ENCODE peak calls at places on chromosome 12, in six cellular contexts. One of them, this sample, is unnamed.

GRCh38 chr12:87439990-87440827 is 589.0 kb downstream of the C12orf50 start:
- DNase-seq in uterus: no peak
- DNase-seq in sigmoid colon: no peak
- DNase-seq in ovary: no peak
- DNase-seq in tibial nerve: no peak
- DNase-seq in breast epithelium: peak
- DNase-seq in this sample: no peak

GRCh38 chr12:103742349-103742784 is 98.7 kb downstream of the NT5DC3 start:
- DNase-seq in uterus: no peak
- DNase-seq in breast epithelium: peak
- DNase-seq in tibial nerve: no peak
- DNase-seq in ovary: no peak
- DNase-seq in sigmoid colon: no peak
- DNase-seq in this sample: no peak

GRCh38 chr12:92784795-92785562 is 82.2 kb downstream of the PLEKHG7 start:
- DNase-seq in sigmoid colon: no peak
- DNase-seq in breast epithelium: no peak
- DNase-seq in uterus: no peak
- DNase-seq in ovary: no peak
- DNase-seq in tibial nerve: no peak
- DNase-seq in this sample: no peak

GRCh38 chr12:106089935-106090334 is 48.8 kb downstream of the NUAK1 start:
- DNase-seq in ovary: no peak
- DNase-seq in tibial nerve: no peak
- DNase-seq in sigmoid colon: no peak
- DNase-seq in breast epithelium: no peak
- DNase-seq in uterus: no peak
- DNase-seq in this sample: no peak

GRCh38 chr12:34287986-34288962 is 266.0 kb downstream of the ALG10 start:
- DNase-seq in ovary: no peak
- DNase-seq in breast epithelium: no peak
- DNase-seq in uterus: no peak
- DNase-seq in tibial nerve: no peak
- DNase-seq in sigmoid colon: peak
- DNase-seq in this sample: no peak

GRCh38 chr12:89316705-89317139 is 35.6 kb downstream of the DUSP6 start:
- DNase-seq in uterus: no peak
- DNase-seq in ovary: no peak
- DNase-seq in sigmoid colon: no peak
- DNase-seq in breast epithelium: no peak
- DNase-seq in tibial nerve: no peak
- DNase-seq in this sample: no peak

GRCh38 chr12:74608376-74608775 is 70.7 kb downstream of the ATXN7L3B start:
- DNase-seq in sigmoid colon: no peak
- DNase-seq in uterus: no peak
- DNase-seq in breast epithelium: no peak
- DNase-seq in tibial nerve: no peak
- DNase-seq in ovary: no peak
- DNase-seq in this sample: no peak

GRCh38 chr12:55925870-55926737 is 1.6 kb downstream of the PYM1 start:
- DNase-seq in ovary: no peak
- DNase-seq in tibial nerve: no peak
- DNase-seq in sigmoid colon: no peak
- DNase-seq in breast epithelium: no peak
- DNase-seq in uterus: no peak
- DNase-seq in this sample: no peak

GRCh38 chr12:127984386-127985055 is 282.4 kb upstream of the TMEM132C start:
- DNase-seq in ovary: no peak
- DNase-seq in uterus: no peak
- DNase-seq in breast epithelium: no peak
- DNase-seq in tibial nerve: no peak
- DNase-seq in sigmoid colon: no peak
- DNase-seq in this sample: no peak

GRCh38 chr12:47753021-47754001 is 5.4 kb downstream of the RAPGEF3 start:
- DNase-seq in breast epithelium: peak
- DNase-seq in tibial nerve: no peak
- DNase-seq in sigmoid colon: no peak
- DNase-seq in uterus: peak
- DNase-seq in ovary: no peak
- DNase-seq in this sample: no peak

GRCh38 chr12:91434081-91434480 is 251.5 kb upstream of the DCN start:
- DNase-seq in uterus: no peak
- DNase-seq in breast epithelium: no peak
- DNase-seq in tibial nerve: no peak
- DNase-seq in sigmoid colon: no peak
- DNase-seq in ovary: no peak
- DNase-seq in this sample: no peak

GRCh38 chr12:95057431-95057830 is 16.0 kb downstream of the NR2C1 start:
- DNase-seq in uterus: no peak
- DNase-seq in tibial nerve: no peak
- DNase-seq in ovary: no peak
- DNase-seq in sigmoid colon: no peak
- DNase-seq in breast epithelium: no peak
- DNase-seq in this sample: no peak

DNA sequence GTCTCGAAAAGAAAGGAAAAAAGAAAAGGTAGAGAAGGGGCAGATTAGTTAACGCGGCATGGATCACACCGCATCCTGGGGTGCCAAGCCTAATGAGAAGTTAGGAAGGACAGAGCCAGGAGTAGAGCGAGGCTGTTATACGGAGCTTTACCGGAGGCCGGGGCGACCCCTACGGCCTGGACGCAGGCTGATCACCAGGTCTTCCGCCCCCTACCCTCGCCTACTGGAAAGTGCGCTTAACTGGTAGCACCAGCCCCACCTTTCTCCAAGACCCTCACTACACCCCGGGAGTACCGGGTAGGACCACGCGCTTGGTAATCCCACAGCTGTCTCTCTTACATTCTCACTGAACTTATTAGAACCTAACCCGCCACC is 33.8 kb downstream of the WBP11 start:
- DNase-seq in sigmoid colon: peak
- DNase-seq in uterus: peak
- DNase-seq in tibial nerve: peak
- DNase-seq in ovary: peak
- DNase-seq in breast epithelium: peak
- DNase-seq in this sample: no peak
- TF ChIP-seq CTCF in sigmoid colon: no peak
- TF ChIP-seq CTCF in uterus: no peak
- TF ChIP-seq CTCF in tibial nerve: no peak
- TF ChIP-seq CTCF in ovary: no peak
- TF ChIP-seq CTCF in breast epithelium: no peak
- TF ChIP-seq CTCF in this sample: no peak

GRCh38 chr12:109111775-109112491 is 4.5 kb upstream of the ACACB start:
- DNase-seq in ovary: peak
- DNase-seq in sigmoid colon: peak
- DNase-seq in breast epithelium: peak
- DNase-seq in tibial nerve: peak
- DNase-seq in uterus: peak
- DNase-seq in this sample: no peak
- TF ChIP-seq POLR2A in ovary: no peak
- TF ChIP-seq POLR2A in sigmoid colon: no peak
- TF ChIP-seq POLR2A in breast epithelium: no peak
- TF ChIP-seq POLR2A in tibial nerve: peak
- TF ChIP-seq POLR2A in uterus: no peak
- TF ChIP-seq POLR2A in this sample: no peak

DNA sequence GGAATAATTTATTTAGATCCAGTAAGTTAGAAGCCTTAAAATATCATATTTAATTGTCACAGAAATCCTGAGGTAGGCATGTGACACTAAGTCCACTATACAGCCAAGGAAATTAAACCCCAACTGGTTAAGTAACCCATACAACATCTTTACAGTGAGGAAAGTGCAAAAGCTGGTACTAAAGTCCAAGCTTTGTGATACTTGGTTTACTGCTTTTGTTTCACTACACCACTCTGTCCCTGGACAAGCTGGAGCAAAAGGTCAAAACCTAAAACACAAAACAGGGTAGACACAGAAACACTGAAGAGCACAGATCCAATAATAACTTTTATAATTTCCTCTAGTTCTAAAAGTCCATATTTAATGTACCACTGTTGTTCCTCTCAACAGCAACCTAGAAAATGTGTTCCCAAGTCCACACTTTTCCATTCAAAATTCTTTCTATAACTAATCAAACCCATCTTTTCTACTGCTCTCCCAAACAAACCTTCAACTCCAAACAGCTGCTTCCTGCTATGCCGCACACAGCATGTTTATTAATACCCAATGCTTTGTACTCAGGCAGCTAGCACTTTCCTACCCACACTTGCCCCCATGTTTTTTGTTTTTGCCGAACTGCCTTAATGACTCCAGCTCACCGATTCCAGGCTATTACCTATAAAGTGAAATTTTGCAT is 90.9 kb downstream of the MED13L start:
- DNase-seq in tibial nerve: no peak
- DNase-seq in uterus: no peak
- DNase-seq in ovary: no peak
- DNase-seq in sigmoid colon: no peak
- DNase-seq in breast epithelium: no peak
- DNase-seq in this sample: no peak
- H3K27ac ChIP-seq in tibial nerve: no peak
- H3K27ac ChIP-seq in uterus: no peak
- H3K27ac ChIP-seq in ovary: no peak
- H3K27ac ChIP-seq in sigmoid colon: no peak
- H3K27ac ChIP-seq in breast epithelium: no peak
- H3K27ac ChIP-seq in this sample: no peak

GRCh38 chr12:119156401-119156800 is 22.3 kb upstream of the HSPB8 start:
- DNase-seq in breast epithelium: no peak
- DNase-seq in tibial nerve: no peak
- DNase-seq in ovary: no peak
- DNase-seq in sigmoid colon: no peak
- DNase-seq in uterus: no peak
- DNase-seq in this sample: no peak
- TF ChIP-seq CTCF in breast epithelium: no peak
- TF ChIP-seq CTCF in tibial nerve: no peak
- TF ChIP-seq CTCF in ovary: no peak
- TF ChIP-seq CTCF in sigmoid colon: no peak
- TF ChIP-seq CTCF in uterus: no peak
- TF ChIP-seq CTCF in this sample: no peak

GRCh38 chr12:27178251-27178650 is 65.8 kb upstream of the STK38L start:
- DNase-seq in ovary: no peak
- DNase-seq in breast epithelium: no peak
- DNase-seq in tibial nerve: no peak
- DNase-seq in sigmoid colon: no peak
- DNase-seq in uterus: no peak
- DNase-seq in this sample: no peak

GRCh38 chr12:27180862-27181261 is 63.2 kb upstream of the STK38L start:
- DNase-seq in sigmoid colon: no peak
- DNase-seq in breast epithelium: no peak
- DNase-seq in ovary: no peak
- DNase-seq in tibial nerve: no peak
- DNase-seq in uterus: no peak
- DNase-seq in this sample: no peak

GRCh38 chr12:27178723-27179398 is 65.2 kb upstream of the STK38L start:
- DNase-seq in uterus: no peak
- DNase-seq in breast epithelium: no peak
- DNase-seq in ovary: no peak
- DNase-seq in tibial nerve: no peak
- DNase-seq in sigmoid colon: no peak
- DNase-seq in this sample: no peak

GRCh38 chr12:27177716-27178115 is 66.4 kb upstream of the STK38L start:
- DNase-seq in ovary: no peak
- DNase-seq in uterus: no peak
- DNase-seq in breast epithelium: no peak
- DNase-seq in tibial nerve: no peak
- DNase-seq in sigmoid colon: no peak
- DNase-seq in this sample: no peak

GRCh38 chr12:27179399-27180214 is 64.5 kb upstream of the STK38L start:
- DNase-seq in breast epithelium: peak
- DNase-seq in uterus: peak
- DNase-seq in tibial nerve: peak
- DNase-seq in sigmoid colon: no peak
- DNase-seq in ovary: no peak
- DNase-seq in this sample: no peak
- TF ChIP-seq POLR2A in breast epithelium: no peak
- TF ChIP-seq POLR2A in uterus: no peak
- TF ChIP-seq POLR2A in tibial nerve: no peak
- TF ChIP-seq POLR2A in sigmoid colon: no peak
- TF ChIP-seq POLR2A in ovary: no peak
- TF ChIP-seq POLR2A in this sample: no peak

This sample was measured in esophagus squamous epithelium.